ENCODE peak calls at places on chromosomes 4 and X, in seven cellular contexts. P is Caki2; X is Right ventricle myocardium inferior; G is AG09309; T is NCI-H1092; H is WTC11; W is stimulated activated CD4-positive, alpha-beta T cell treated with anti-CD3 and anti-CD28 coated beads, Interleukin-2, amount 100 ng/mL, for 48 hours. N is an unnamed sample.

GRCh38 chr4:150080335-150080734 is 2.1 kb downstream of the DCLK2 start:
- DNase-seq in X (no peak), W (no peak), P (no peak), G (no peak), T (no peak), H (no peak), N (no peak)

GRCh38 chr4:128468485-128468989 is 180.9 kb upstream of the PGRMC2 start:
- DNase-seq in H (no peak), W (no peak), X (no peak), T (no peak), P (peak; percentile 45), G (peak; percentile 93), N (no peak)

GRCh38 chr4:2277956-2278355 is 16.0 kb upstream of the MXD4 start:
- DNase-seq in H (no peak), T (no peak), W (no peak), P (no peak), G (no peak), X (no peak), N (no peak)

GRCh38 chrX:120575379-120576114 is 14.8 kb upstream of the CUL4B start:
- DNase-seq in X (no peak), T (no peak), P (no peak), W (no peak), G (no peak), H (peak; percentile 40), N (peak; percentile 25)

GRCh38 chr4:8651661-8652180 is 59.2 kb downstream of the CPZ start:
- DNase-seq in X (no peak), T (no peak), H (no peak), W (no peak), G (no peak), P (no peak), N (no peak)

GRCh38 chr4:141331534-141332358 is 111.1 kb downstream of the ZNF330 start:
- DNase-seq in G (no peak), P (no peak), W (no peak), X (no peak), T (no peak), H (no peak), N (no peak)

GRCh38 chr4:151771664-151772063 is 10.9 kb upstream of the GATB start:
- DNase-seq in T (no peak), G (no peak), W (no peak), P (no peak), H (no peak), X (no peak), N (no peak)

GRCh38 chrX:9668537-9668936 is 97.1 kb downstream of the GPR143 start:
- DNase-seq in X (no peak), T (no peak), P (no peak), G (no peak), H (no peak), W (no peak), N (no peak)

GRCh38 chr4:84126061-84126787 is 372.9 kb downstream of the NKX6-1 start:
- DNase-seq in H (no peak), P (peak; percentile 1), W (no peak), T (no peak), G (no peak), X (no peak), N (no peak)

GRCh38 chr4:28565434-28565833 is 1704.8 kb downstream of the STIM2 start:
- DNase-seq in X (no peak), W (no peak), G (peak; percentile 4), H (no peak), P (no peak), T (no peak), N (no peak)

GRCh38 chr4:40334591-40335507 is at the start of gene CHRNA9:
- DNase-seq in W (no peak), T (no peak), X (no peak), P (no peak), H (peak; percentile 52), G (no peak), N (no peak)

GRCh38 chr4:110005461-110006056 is 92.9 kb downstream of the EGF start:
- DNase-seq in T (peak; percentile 22), H (no peak), X (no peak), P (peak; percentile 48), G (peak; percentile 52), W (no peak), N (no peak)

GRCh38 chr4:71187399-71188196 is 151.2 kb upstream of the SLC4A4 start:
- DNase-seq in W (peak; percentile 11), P (peak; percentile 91), X (peak; percentile 75), G (peak; percentile 11), H (peak; percentile 43), T (no peak), N (no peak)

GRCh38 chr4:140653718-140654515 is 85.2 kb upstream of the UCP1 start:
- DNase-seq in W (no peak), T (no peak), H (no peak), P (no peak), X (no peak), G (peak; percentile 33), N (no peak)

GRCh38 chrX:39652336-39652735 is 445.4 kb downstream of the BCOR start:
- DNase-seq in P (no peak), G (no peak), X (no peak), T (peak; percentile 6), H (peak; percentile 30), W (no peak), N (no peak)

GRCh38 chr4:14257903-14258302 is 630.4 kb upstream of the BOD1L1 start:
- DNase-seq in P (no peak), W (no peak), G (no peak), H (no peak), T (no peak), X (no peak), N (no peak)

GRCh38 chrX:38612281-38612680 is 50.9 kb downstream of the TSPAN7 start:
- DNase-seq in X (no peak), P (no peak), T (no peak), H (no peak), W (no peak), G (no peak), N (no peak)

GRCh38 chr4:6988016-6988715 is 55.0 kb upstream of the TADA2B start:
- DNase-seq in X (no peak), P (no peak), G (no peak), T (no peak), W (no peak), H (no peak), N (no peak)

GRCh38 chr4:13910556-13910955 is 283.0 kb upstream of the BOD1L1 start:
- DNase-seq in H (no peak), P (peak; percentile 42), X (no peak), T (no peak), G (no peak), W (no peak), N (no peak)

GRCh38 chr4:34039766-34040165 is 2204.5 kb downstream of the ARAP2 start:
- DNase-seq in G (no peak), W (no peak), X (no peak), P (no peak), T (no peak), H (no peak), N (no peak)

GRCh38 chr4:102139132-102139573 is 206.1 kb downstream of the SLC39A8 start:
- DNase-seq in H (no peak), X (no peak), G (no peak), T (no peak), P (peak; percentile 13), W (no peak), N (no peak)

GRCh38 chrX:15696516-15696915 is 31.9 kb upstream of the CLTRN start:
- DNase-seq in G (no peak), H (no peak), T (no peak), P (no peak), X (no peak), W (no peak), N (no peak)

GRCh38 chrX:19566359-19567141 is 51.2 kb upstream of the MAP3K15 start:
- DNase-seq in G (peak; percentile 28), T (no peak), H (no peak), W (no peak), P (no peak), X (no peak), N (no peak)

GRCh38 chr4:32148120-32148666 is 1428.0 kb downstream of the PCDH7 start:
- DNase-seq in P (no peak), H (no peak), T (no peak), G (no peak), W (no peak), X (no peak), N (no peak)

GRCh38 chr4:2247128-2248043 is 5.5 kb upstream of the HAUS3 start:
- DNase-seq in W (no peak), T (no peak), H (peak; percentile 10), G (no peak), P (no peak), X (peak; percentile 59), N (no peak)

GRCh38 chr4:169225058-169225751 is 45.6 kb downstream of the SH3RF1 start:
- DNase-seq in G (peak; percentile 88), W (no peak), X (no peak), P (peak; percentile 84), T (no peak), H (no peak), N (no peak)

GRCh38 chr4:85806346-85806745 is 331.4 kb downstream of the ARHGAP24 start:
- DNase-seq in T (no peak), W (no peak), G (no peak), X (no peak), H (no peak), P (no peak), N (no peak)

GRCh38 chrX:71997320-71997719 is 86.7 kb downstream of the NHSL2 start:
- DNase-seq in P (no peak), X (no peak), G (no peak), W (no peak), T (no peak), H (no peak), N (no peak)

GRCh38 chr4:7876096-7876993 is 63.3 kb downstream of the AFAP1 start:
- DNase-seq in H (peak; percentile 54), X (no peak), G (no peak), T (no peak), P (no peak), W (no peak), N (peak; percentile 35)

GRCh38 chr4:188930822-188931221 is 791.6 kb downstream of the TRIML1 start:
- DNase-seq in H (peak; percentile 52), G (no peak), T (no peak), X (no peak), W (no peak), P (no peak), N (no peak)

GRCh38 chr4:141636771-141637460 is 533 bp downstream of the IL15 start:
- DNase-seq in P (peak; percentile 85), H (peak; percentile 50), X (peak; percentile 69), W (peak; percentile 9), G (no peak), T (no peak), N (no peak)

GRCh38 chrX:53251307-53251706 is 26.3 kb upstream of the KDM5C start:
- DNase-seq in H (no peak), X (no peak), G (no peak), P (no peak), W (no peak), T (no peak), N (no peak)

GRCh38 chrX:143633530-143634372 is 2.1 kb downstream of the SLITRK4 start:
- DNase-seq in H (no peak), G (no peak), T (peak; percentile 42), X (peak; percentile 48), W (no peak), P (no peak), N (no peak)

GRCh38 chrX:13220916-13221315 is 98.9 kb downstream of the ATXN3L start:
- DNase-seq in W (no peak), T (no peak), H (no peak), P (peak; percentile 8), X (no peak), G (peak; percentile 51), N (no peak)

GRCh38 chr4:7291372-7292135 is 99.2 kb downstream of the SORCS2 start:
- DNase-seq in G (no peak), H (no peak), X (peak; percentile 82), P (peak; percentile 47), T (no peak), W (no peak), N (no peak)

GRCh38 chrX:71859637-71860036 is 51.0 kb upstream of the NHSL2 start:
- DNase-seq in G (no peak), H (no peak), T (peak; percentile 11), X (no peak), P (peak; percentile 36), W (peak; percentile 27), N (no peak)

N was measured in iPS DF 19.7.